ENCODE peak calls at places on chromosome 1, in seven cellular contexts. C, M, P, Q, L, U and F are unnamed samples.

GRCh38 chr1:3481836-3482589 is 27.5 kb downstream of the ARHGEF16 start:
- DNase-seq in C (no peak), M (no peak), P (no peak), Q (no peak), L (no peak), U (no peak), F (no peak)

GRCh38 chr1:20884513-20884912 is 97.4 kb upstream of the HP1BP3 start:
- DNase-seq in C (no peak), M (no peak), P (no peak), Q (no peak), L (no peak), U (no peak), F (no peak)

GRCh38 chr1:225437710-225438437 is 10.0 kb upstream of the LBR start:
- DNase-seq in C (no peak), M (no peak), P (no peak), Q (no peak), L (no peak), U (no peak), F (no peak)

GRCh38 chr1:241376711-241377110 is 19.7 kb upstream of the RGS7 start:
- DNase-seq in C (no peak), M (no peak), P (no peak), Q (no peak), L (no peak), U (no peak), F (no peak)

GRCh38 chr1:201153474-201154388 is 543 bp downstream of the TMEM9 start:
- DNase-seq in C (no peak), M (peak; percentile 36), P (no peak), Q (no peak), L (no peak), U (peak; percentile 83), F (no peak)

GRCh38 chr1:226862900-226863299 is 7.5 kb upstream of the PSEN2 start:
- DNase-seq in C (no peak), M (no peak), P (no peak), Q (no peak), L (no peak), U (no peak), F (peak; percentile 30)

GRCh38 chr1:109873278-109874175 is 37.1 kb upstream of the CSF1 start:
- DNase-seq in C (no peak), M (no peak), P (no peak), Q (no peak), L (no peak), U (no peak), F (no peak)

GRCh38 chr1:107058245-107059032 is 2.0 kb downstream of the PRMT6 start:
- DNase-seq in C (no peak), M (no peak), P (no peak), Q (no peak), L (no peak), U (no peak), F (no peak)

GRCh38 chr1:31575373-31576140 is 758 bp upstream of the TINAGL1 start:
- DNase-seq in C (no peak), M (no peak), P (no peak), Q (no peak), L (no peak), U (no peak), F (peak; percentile 58)

GRCh38 chr1:182193908-182194550 is 132.5 kb upstream of the ZNF648 start:
- DNase-seq in C (no peak), M (peak; percentile 81), P (no peak), Q (no peak), L (no peak), U (no peak), F (peak; percentile 72)

GRCh38 chr1:32997381-32997891 is 32.8 kb upstream of the RNF19B start:
- DNase-seq in C (no peak), M (no peak), P (no peak), Q (no peak), L (no peak), U (no peak), F (no peak)

GRCh38 chr1:45009956-45010854 is 919 bp downstream of the HECTD3 start:
- DNase-seq in C (no peak), M (no peak), P (no peak), Q (no peak), L (no peak), U (no peak), F (peak; percentile 53)

GRCh38 chr1:156767879-156768608 is 709 bp downstream of the PRCC start:
- DNase-seq in C (no peak), M (no peak), P (no peak), Q (peak; percentile 31), L (no peak), U (no peak), F (no peak)

GRCh38 chr1:103541431-103541830 is 15.9 kb downstream of the RNPC3 start:
- DNase-seq in C (no peak), M (no peak), P (no peak), Q (no peak), L (no peak), U (no peak), F (no peak)

GRCh38 chr1:94621802-94622201 is 80.2 kb upstream of the F3 start:
- DNase-seq in C (no peak), M (no peak), P (no peak), Q (no peak), L (no peak), U (no peak), F (no peak)

GRCh38 chr1:114126696-114127095 is 27.0 kb downstream of the SYT6 start:
- DNase-seq in C (no peak), M (peak; percentile 32), P (no peak), Q (no peak), L (no peak), U (peak; percentile 47), F (no peak)

GRCh38 chr1:98316286-98316685 is 345.2 kb upstream of the SNX7 start:
- DNase-seq in C (no peak), M (no peak), P (no peak), Q (no peak), L (no peak), U (no peak), F (no peak)

GRCh38 chr1:243713470-243714186 is 136.4 kb downstream of the AKT3 start:
- DNase-seq in C (no peak), M (no peak), P (no peak), Q (no peak), L (no peak), U (no peak), F (no peak)

GRCh38 chr1:62045579-62045978 is 149.1 kb upstream of the L1TD1 start:
- DNase-seq in C (no peak), M (no peak), P (no peak), Q (no peak), L (no peak), U (no peak), F (no peak)

GRCh38 chr1:245168921-245169320 is 14.1 kb downstream of the KIF26B start:
- DNase-seq in C (no peak), M (no peak), P (no peak), Q (no peak), L (no peak), U (no peak), F (peak; percentile 51)

GRCh38 chr1:117735045-117735992 is 129.5 kb downstream of the TENT5C start:
- DNase-seq in C (no peak), M (no peak), P (no peak), Q (no peak), L (no peak), U (no peak), F (no peak)

GRCh38 chr1:24868016-24868875 is 61.8 kb downstream of the RUNX3 start:
- DNase-seq in C (no peak), M (no peak), P (no peak), Q (no peak), L (no peak), U (no peak), F (peak; percentile 40)

GRCh38 chr1:193335797-193336428 is 149.5 kb upstream of the B3GALT2 start:
- DNase-seq in C (no peak), M (no peak), P (no peak), Q (no peak), L (no peak), U (no peak), F (no peak)

GRCh38 chr1:14724697-14725096 is 126.2 kb downstream of the KAZN start:
- DNase-seq in C (no peak), M (no peak), P (no peak), Q (no peak), L (no peak), U (no peak), F (no peak)

GRCh38 chr1:245874942-245875580 is 632.0 kb downstream of the SMYD3 start:
- DNase-seq in C (no peak), M (peak; percentile 45), P (peak; percentile 37), Q (no peak), L (no peak), U (no peak), F (peak; percentile 89)

GRCh38 chr1:21143752-21144151 is 32.9 kb downstream of the EIF4G3 start:
- DNase-seq in C (no peak), M (no peak), P (no peak), Q (no peak), L (no peak), U (no peak), F (no peak)

GRCh38 chr1:212315907-212316306 is 30.7 kb downstream of the PPP2R5A start:
- DNase-seq in C (no peak), M (no peak), P (no peak), Q (no peak), L (no peak), U (no peak), F (no peak)

GRCh38 chr1:183711691-183712401 is 58.7 kb upstream of the APOBEC4 start:
- DNase-seq in C (no peak), M (no peak), P (no peak), Q (no peak), L (no peak), U (no peak), F (no peak)